ENCODE peak calls at places on chromosome 3, in ten cellular contexts. S is fibroblast of pulmonary artery, T is kidney, M is cardiac muscle cell, B is A673, L is osteocyte, W is stomach, E is activated B cell treated with CpG ODN at 0.5 μM for 24 hours, I is GM12865, C is A549. U is an unnamed sample.

GRCh38 chr3:156388469-156389150 is 166.3 kb downstream of the SSR3 start:
- DNase-seq in S (peak; percentile 69), T (no peak), M (no peak), B (peak; percentile 13), L (no peak), W (no peak), E (no peak), I (peak; percentile 42), C (no peak), U (no peak)

GRCh38 chr3:39911465-39912309 is 102.3 kb downstream of the MYRIP start:
- DNase-seq in S (peak; percentile 56), T (no peak), M (no peak), B (no peak), L (no peak), W (no peak), E (no peak), I (no peak), C (no peak), U (no peak)

GRCh38 chr3:170344971-170345370 is 12.5 kb upstream of the SKIL start:
- DNase-seq in S (no peak), T (no peak), M (no peak), B (no peak), L (no peak), W (no peak), E (no peak), I (no peak), C (no peak), U (no peak)

GRCh38 chr3:5517921-5518320 is 330.4 kb downstream of the EDEM1 start:
- DNase-seq in S (no peak), T (no peak), M (no peak), B (no peak), L (no peak), W (no peak), E (no peak), I (no peak), C (no peak), U (no peak)

GRCh38 chr3:48715179-48715800 is 1.7 kb downstream of the IP6K2 start:
- DNase-seq in S (peak; percentile 54), T (no peak), M (peak; percentile 18), B (no peak), L (no peak), W (no peak), E (no peak), I (no peak), C (no peak), U (no peak)

GRCh38 chr3:119034256-119035013 is at the start of gene IGSF11:
- DNase-seq in S (peak; percentile 38), T (peak; percentile 87), M (peak; percentile 81), B (peak; percentile 67), L (peak; percentile 85), W (peak; percentile 50), E (peak; percentile 49), I (peak; percentile 57), C (peak; percentile 75), U (no peak)

GRCh38 chr3:8625991-8626390 is 18.6 kb downstream of the SSUH2 start:
- DNase-seq in S (peak; percentile 40), T (no peak), M (no peak), B (no peak), L (no peak), W (no peak), E (no peak), I (no peak), C (no peak), U (no peak)

GRCh38 chr3:59876533-59877062 is 826.8 kb upstream of the CFAP20DC start:
- DNase-seq in S (no peak), T (no peak), M (no peak), B (no peak), L (no peak), W (no peak), E (no peak), I (no peak), C (no peak), U (no peak)

GRCh38 chr3:38500688-38501417 is 4.7 kb downstream of the EXOG start:
- DNase-seq in S (no peak), T (no peak), M (no peak), B (no peak), L (no peak), W (no peak), E (no peak), I (no peak), C (no peak), U (no peak)

GRCh38 chr3:181723568-181724431 is 12.1 kb downstream of the SOX2 start:
- DNase-seq in S (no peak), T (no peak), M (no peak), B (no peak), L (no peak), W (no peak), E (no peak), I (no peak), C (no peak), U (no peak)

GRCh38 chr3:130870423-130870822 is 23.5 kb upstream of the ATP2C1 start:
- DNase-seq in S (no peak), T (no peak), M (no peak), B (no peak), L (no peak), W (no peak), E (no peak), I (no peak), C (no peak), U (no peak)

DNA sequence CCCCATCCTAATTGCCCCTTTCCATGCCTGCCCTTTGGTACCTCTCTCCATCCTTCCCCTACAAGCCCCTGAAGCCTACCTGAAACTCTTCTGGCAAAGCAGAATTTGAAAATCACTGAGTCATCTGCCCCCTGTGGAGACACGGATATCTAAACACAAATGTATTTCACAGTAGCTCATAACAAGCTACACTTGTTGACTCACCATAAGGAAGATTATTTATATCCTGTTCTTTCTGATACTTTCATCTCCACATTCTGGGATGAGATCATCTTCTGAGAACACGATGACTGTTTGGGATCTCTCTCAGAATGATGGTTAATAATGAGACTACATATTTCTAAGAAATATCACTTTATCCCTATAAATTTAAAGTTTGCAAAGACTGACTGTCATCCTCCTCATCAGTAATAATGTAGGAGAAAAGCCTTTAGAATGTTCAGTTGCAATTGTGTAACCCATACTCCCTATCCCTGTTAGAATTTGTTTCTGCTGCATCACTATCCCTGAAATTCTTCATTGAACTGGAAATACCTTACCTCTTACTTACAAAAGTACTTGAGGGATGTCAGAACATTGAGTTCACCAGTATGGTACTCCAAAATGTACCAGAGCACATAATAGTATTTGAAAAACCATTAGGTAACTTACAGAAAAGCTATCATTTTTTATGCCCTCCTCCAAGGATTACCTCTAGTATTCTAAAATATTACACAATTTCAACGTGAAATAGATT is 116.1 kb upstream of the IL12A start:
- DNase-seq in S (peak; percentile 86), T (no peak), M (no peak), B (peak; percentile 69), L (no peak), W (no peak), E (no peak), I (no peak), C (peak; percentile 84), U (no peak)
- TF ChIP-seq CTCF in S (peak; percentile 38), T (no peak), M (peak; percentile 31), B (no peak), L (no peak), W (no peak), E (no peak), I (no peak), C (no peak), U (peak; percentile 23)

GRCh38 chr3:133964547-133964946 is 65.2 kb downstream of the SLCO2A1 start:
- DNase-seq in S (no peak), T (no peak), M (no peak), B (peak; percentile 42), L (no peak), W (no peak), E (no peak), I (no peak), C (peak; percentile 28), U (no peak)
- TF ChIP-seq CTCF in S (peak; percentile 26), T (no peak), M (no peak), B (peak; percentile 40), L (no peak), W (no peak), E (no peak), I (no peak), C (no peak), U (peak; percentile 4)

GRCh38 chr3:52509753-52510328 is 14.7 kb downstream of the STAB1 start:
- DNase-seq in S (no peak), T (no peak), M (no peak), B (no peak), L (no peak), W (no peak), E (no peak), I (no peak), C (no peak), U (no peak)
- TF ChIP-seq CTCF in S (no peak), T (no peak), M (no peak), B (no peak), L (no peak), W (no peak), E (no peak), I (peak; percentile 10), C (no peak), U (peak; percentile 31)

GRCh38 chr3:52907497-52907896 is 10.1 kb upstream of the STIMATE start:
- DNase-seq in S (no peak), T (no peak), M (no peak), B (no peak), L (no peak), W (no peak), E (no peak), I (no peak), C (no peak), U (no peak)
- TF ChIP-seq CTCF in S (no peak), T (no peak), M (no peak), B (no peak), L (no peak), W (no peak), E (no peak), I (no peak), C (no peak), U (no peak)

GRCh38 chr3:52238761-52239701 is at the start of gene TWF2:
- DNase-seq in S (peak; percentile 77), T (peak; percentile 94), M (peak; percentile 91), B (peak; percentile 71), L (peak; percentile 95), W (peak; percentile 81), E (peak; percentile 94), I (peak; percentile 89), C (peak; percentile 80), U (no peak)
- TF ChIP-seq CTCF in S (peak; percentile 38), T (peak; percentile 27), M (peak; percentile 46), B (no peak), L (peak; percentile 55), W (no peak), E (no peak), I (peak; percentile 45), C (peak; percentile 15), U (peak; percentile 42)

GRCh38 chr3:115922681-115923347 is 299.5 kb downstream of the GAP43 start:
- DNase-seq in S (peak; percentile 37), T (no peak), M (peak; percentile 41), B (peak; percentile 86), L (no peak), W (no peak), E (no peak), I (peak; percentile 18), C (no peak), U (no peak)
- TF ChIP-seq CTCF in S (peak; percentile 55), T (peak; percentile 28), M (peak; percentile 58), B (peak; percentile 71), L (peak; percentile 54), W (no peak), E (no peak), I (peak; percentile 26), C (no peak), U (peak; percentile 57)

GRCh38 chr3:13656584-13657301 is 107.8 kb downstream of the FBLN2 start:
- DNase-seq in S (no peak), T (no peak), M (no peak), B (no peak), L (no peak), W (no peak), E (no peak), I (no peak), C (no peak), U (no peak)
- TF ChIP-seq CTCF in S (no peak), T (no peak), M (no peak), B (no peak), L (no peak), W (no peak), E (no peak), I (no peak), C (no peak), U (peak; percentile 14)

GRCh38 chr3:155112661-155113389 is 32.7 kb downstream of the MME start:
- DNase-seq in S (no peak), T (no peak), M (no peak), B (no peak), L (no peak), W (no peak), E (no peak), I (no peak), C (no peak), U (no peak)
- TF ChIP-seq CTCF in S (no peak), T (no peak), M (no peak), B (no peak), L (no peak), W (no peak), E (no peak), I (no peak), C (no peak), U (no peak)